ENCODE peak calls at places on chromosomes 3 and 15, in six cellular contexts. B is GM23248, Z is fibroblast of lung, F is GM23338, V is OCI-LY7, I is PC-3. P is an unnamed sample.

GRCh38 chr3:138263104-138263503 is 66.5 kb downstream of the NME9 start:
- DNase-seq in B (no peak), Z (no peak), F (peak; percentile 16), V (no peak), I (no peak), P (no peak)

GRCh38 chr15:67048281-67049279 is 16.8 kb upstream of the SMAD3 start:
- DNase-seq in B (peak; percentile 72), Z (peak; percentile 91), F (no peak), V (no peak), I (peak; percentile 73), P (peak; percentile 87)

GRCh38 chr3:183100376-183100775 is 1.1 kb upstream of the MCCC1 start:
- DNase-seq in B (no peak), Z (no peak), F (no peak), V (no peak), I (peak; percentile 93), P (no peak)

GRCh38 chr3:178325330-178325729 is 210.9 kb upstream of the KCNMB2 start:
- DNase-seq in B (peak; percentile 59), Z (peak; percentile 73), F (peak; percentile 39), V (no peak), I (peak; percentile 61), P (peak; percentile 68)

GRCh38 chr15:90972133-90972532 is 17.4 kb downstream of the RCCD1 start:
- DNase-seq in B (no peak), Z (no peak), F (no peak), V (no peak), I (no peak), P (no peak)

GRCh38 chr3:191592105-191592504 is 131.1 kb downstream of the PYDC2 start:
- DNase-seq in B (no peak), Z (no peak), F (no peak), V (no peak), I (no peak), P (no peak)

GRCh38 chr3:64220161-64220560 is 5.1 kb downstream of the PRICKLE2 start:
- DNase-seq in B (peak; percentile 80), Z (peak; percentile 69), F (no peak), V (no peak), I (peak; percentile 19), P (peak; percentile 65)

GRCh38 chr15:99138491-99138982 is 33.7 kb downstream of the SYNM start:
- DNase-seq in B (no peak), Z (no peak), F (no peak), V (no peak), I (no peak), P (no peak)

GRCh38 chr15:44101286-44101685 is 93.8 kb downstream of the FRMD5 start:
- DNase-seq in B (peak; percentile 74), Z (peak; percentile 40), F (no peak), V (no peak), I (no peak), P (peak; percentile 25)
- H3K79me2 ChIP-seq in B (no peaks in the 10 kb centered on the region), Z (no peaks in the 10 kb centered on the region), F (no peaks in the 10 kb centered on the region), V (no peaks in the 10 kb centered on the region), I (no peaks in the 10 kb centered on the region), P (peaks cover 65% of the 10 kb centered on the region)

DNA sequence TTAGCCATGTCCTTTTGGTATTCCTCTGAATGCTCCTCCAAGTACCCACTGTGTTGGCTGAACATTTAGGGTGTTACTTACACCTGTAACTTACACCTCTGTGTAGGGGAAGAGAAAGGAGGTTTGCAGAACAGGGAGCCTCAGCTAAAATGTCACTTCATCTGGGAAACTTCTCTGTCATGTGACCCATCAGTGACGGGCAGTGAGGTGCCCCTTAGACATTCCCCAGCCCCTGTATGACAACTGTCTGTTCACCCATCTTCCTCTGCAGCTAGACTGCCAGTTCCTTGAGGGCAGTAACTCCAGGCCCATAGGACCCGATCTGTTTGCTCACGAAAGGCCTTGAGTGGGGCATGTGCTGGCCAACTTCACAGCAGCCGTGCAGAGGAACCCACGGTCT is 57.4 kb downstream of the LRIG1 start:
- DNase-seq in B (no peak), Z (no peak), F (no peak), V (no peak), I (no peak), P (no peak)
- H3K79me2 ChIP-seq in B (no peaks in the 10 kb centered on the region), Z (no peaks in the 10 kb centered on the region), F (peaks cover 76% of the 10 kb centered on the region), V (peaks cover 55% of the 10 kb centered on the region), I (no peaks in the 10 kb centered on the region), P (peaks cover 8% of the 10 kb centered on the region)

GRCh38 chr3:170914690-170915089 is 6.3 kb upstream of the EIF5A2 start:
- DNase-seq in B (peak; percentile 6), Z (no peak), F (no peak), V (no peak), I (no peak), P (no peak)
- H3K79me2 ChIP-seq in B (no peaks in the 10 kb centered on the region), Z (no peaks in the 10 kb centered on the region), F (no peaks in the 10 kb centered on the region), V (no peaks in the 10 kb centered on the region), I (no peaks in the 10 kb centered on the region), P (no peaks in the 10 kb centered on the region)

DNA sequence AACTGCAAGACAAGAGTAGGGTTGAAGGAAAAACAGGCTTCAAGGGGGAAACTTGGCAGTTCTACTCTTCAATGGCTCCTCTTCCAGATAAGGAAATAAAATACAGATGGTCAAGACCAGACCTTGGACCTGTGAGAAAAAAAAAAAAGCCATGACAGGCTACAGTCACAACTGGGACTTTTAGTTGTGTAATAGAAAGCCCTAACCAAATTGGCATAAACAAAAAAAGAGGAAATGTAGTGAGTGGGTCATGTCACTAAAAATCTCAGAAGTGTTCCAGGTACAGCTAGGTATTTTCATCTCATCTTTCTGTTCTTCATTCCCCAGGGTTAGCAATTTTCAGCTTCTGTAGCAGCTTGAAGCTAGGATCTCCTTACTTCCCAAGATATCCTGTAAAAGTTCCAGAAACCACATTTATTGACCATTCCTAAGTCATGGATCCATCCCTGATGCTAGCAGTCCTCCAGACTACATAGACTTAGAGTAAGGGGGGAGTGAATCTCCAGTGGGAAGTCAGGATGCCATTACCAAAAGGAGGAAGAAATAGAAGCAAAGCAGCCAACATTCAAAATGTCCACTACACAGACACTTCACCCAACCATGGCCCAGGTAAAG is 61.0 kb upstream of the CSTA start:
- DNase-seq in B (no peak), Z (no peak), F (no peak), V (no peak), I (no peak), P (no peak)
- H3K79me2 ChIP-seq in B (no peaks in the 10 kb centered on the region), Z (no peaks in the 10 kb centered on the region), F (no peaks in the 10 kb centered on the region), V (no peaks in the 10 kb centered on the region), I (no peaks in the 10 kb centered on the region), P (no peaks in the 10 kb centered on the region)

GRCh38 chr3:154972951-154973350 is 107.2 kb upstream of the MME start:
- DNase-seq in B (peak; percentile 31), Z (peak; percentile 68), F (no peak), V (no peak), I (no peak), P (peak; percentile 69)

GRCh38 chr3:154971341-154971740 is 108.8 kb upstream of the MME start:
- DNase-seq in B (peak; percentile 70), Z (no peak), F (no peak), V (no peak), I (no peak), P (no peak)

GRCh38 chr3:154976072-154976983 is 103.8 kb upstream of the MME start:
- DNase-seq in B (no peak), Z (no peak), F (no peak), V (no peak), I (no peak), P (no peak)

GRCh38 chr3:154971771-154972326 is 108.3 kb upstream of the MME start:
- DNase-seq in B (peak; percentile 79), Z (peak; percentile 56), F (peak; percentile 4), V (no peak), I (peak; percentile 64), P (peak; percentile 55)

GRCh38 chr3:154973851-154974250 is 106.3 kb upstream of the MME start:
- DNase-seq in B (no peak), Z (no peak), F (no peak), V (no peak), I (no peak), P (no peak)
- H3K79me2 ChIP-seq in B (no peaks in the 10 kb centered on the region), Z (no peaks in the 10 kb centered on the region), F (no peaks in the 10 kb centered on the region), V (no peaks in the 10 kb centered on the region), I (no peaks in the 10 kb centered on the region), P (no peaks in the 10 kb centered on the region)

GRCh38 chr3:66395635-66396034 is 105.2 kb downstream of the LRIG1 start:
- DNase-seq in B (no peak), Z (no peak), F (no peak), V (no peak), I (no peak), P (no peak)

GRCh38 chr3:66393486-66394260 is 107.1 kb downstream of the LRIG1 start:
- DNase-seq in B (peak; percentile 10), Z (peak; percentile 77), F (no peak), V (peak; percentile 28), I (no peak), P (peak; percentile 75)

GRCh38 chr3:66392512-66392911 is 108.3 kb downstream of the LRIG1 start:
- DNase-seq in B (no peak), Z (no peak), F (no peak), V (no peak), I (no peak), P (no peak)

GRCh38 chr3:66394261-66395249 is 106.3 kb downstream of the LRIG1 start:
- DNase-seq in B (peak; percentile 67), Z (peak; percentile 93), F (no peak), V (no peak), I (no peak), P (peak; percentile 91)

DNA sequence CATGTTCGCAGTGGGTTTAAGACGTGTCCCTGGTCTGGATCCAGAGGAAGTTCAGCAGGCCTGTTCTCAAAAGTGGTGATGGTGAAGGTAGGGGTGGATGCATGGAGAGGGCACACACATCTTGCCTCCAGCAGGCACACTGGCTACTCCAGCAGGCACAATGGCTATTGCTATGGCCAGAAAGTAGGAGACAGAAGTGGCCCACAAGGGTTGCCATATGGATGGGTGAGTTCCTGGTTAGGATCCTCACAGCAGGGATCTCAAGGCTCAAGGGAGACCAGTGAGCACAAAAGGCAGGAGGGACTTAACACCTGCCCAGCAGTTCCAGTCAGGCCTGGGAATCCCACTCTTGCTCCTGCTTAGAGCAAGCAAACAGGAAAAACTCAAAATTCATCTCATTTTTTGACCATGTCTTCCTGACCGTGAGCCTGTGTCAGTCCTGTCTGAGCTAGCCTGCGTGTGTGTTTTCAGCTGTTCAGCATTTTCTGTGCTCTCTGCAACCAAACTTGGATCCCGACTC is 107.8 kb downstream of the LRIG1 start:
- DNase-seq in B (no peak), Z (no peak), F (no peak), V (no peak), I (no peak), P (no peak)
- H3K79me2 ChIP-seq in B (no peaks in the 10 kb centered on the region), Z (no peaks in the 10 kb centered on the region), F (peaks cover 22% of the 10 kb centered on the region), V (peaks cover 28% of the 10 kb centered on the region), I (no peaks in the 10 kb centered on the region), P (no peaks in the 10 kb centered on the region)

P was measured in astrocyte.